ENCODE peak calls at places on chromosome 9, in five cellular contexts. S is A549, D is endothelial cell of umbilical vein, P is H1, A is HepG2. W is an unnamed sample.

GRCh38 chr9:5838884-5839571 is 6.1 kb upstream of the ERMP1 start:
- DNase-seq in S (peak), D (peak), P (no peak), A (peak), W (no peak)

GRCh38 chr9:134643306-134643705 is 1.7 kb downstream of the COL5A1 start:
- DNase-seq in S (no peak), D (peak), P (no peak), A (no peak), W (no peak)

GRCh38 chr9:133788819-133789733 is 50.9 kb upstream of the SARDH start:
- DNase-seq in S (no peak), D (peak), P (no peak), A (peak), W (no peak)

GRCh38 chr9:41229408-41230401 is 40.6 kb upstream of the ZNG1F start:
- DNase-seq in S (no peak), D (peak), P (no peak), A (peak), W (peak)

GRCh38 chr9:4423207-4423610 is 67.1 kb upstream of the SLC1A1 start:
- DNase-seq in S (no peak), D (no peak), P (no peak), A (no peak), W (peak)

GRCh38 chr9:85208666-85209065 is 533.1 kb downstream of the AGTPBP1 start:
- DNase-seq in S (no peak), D (no peak), P (no peak), A (no peak), W (no peak)

GRCh38 chr9:32832354-32832753 is 49.0 kb downstream of the TMEM215 start:
- DNase-seq in S (no peak), D (no peak), P (no peak), A (no peak), W (no peak)

GRCh38 chr9:124011460-124012301 is at the start of gene LHX2:
- DNase-seq in S (peak), D (peak), P (peak), A (no peak), W (peak)

GRCh38 chr9:35651964-35652828 is 1.5 kb upstream of the SIT1 start:
- DNase-seq in S (no peak), D (no peak), P (no peak), A (peak), W (no peak)

GRCh38 chr9:130835441-130836298 is 616 bp downstream of the ABL1 start:
- DNase-seq in S (peak), D (peak), P (no peak), A (no peak), W (peak)

GRCh38 chr9:87682085-87682484 is 43.8 kb upstream of the CTSL start:
- DNase-seq in S (no peak), D (no peak), P (no peak), A (no peak), W (no peak)

GRCh38 chr9:15377625-15378252 is 44.9 kb upstream of the SNAPC3 start:
- DNase-seq in S (no peak), D (no peak), P (no peak), A (no peak), W (no peak)

GRCh38 chr9:120904061-120904998 is 22.3 kb downstream of the TRAF1 start:
- DNase-seq in S (no peak), D (no peak), P (no peak), A (no peak), W (no peak)

GRCh38 chr9:124187311-124187710 is 70.4 kb upstream of the NEK6 start:
- DNase-seq in S (no peak), D (no peak), P (no peak), A (no peak), W (no peak)

GRCh38 chr9:92709954-92710353 is 40.0 kb upstream of the IPPK start:
- DNase-seq in S (no peak), D (no peak), P (no peak), A (no peak), W (no peak)

GRCh38 chr9:14438232-14438966 is 124.5 kb upstream of the NFIB start:
- DNase-seq in S (no peak), D (no peak), P (no peak), A (no peak), W (no peak)

DNA sequence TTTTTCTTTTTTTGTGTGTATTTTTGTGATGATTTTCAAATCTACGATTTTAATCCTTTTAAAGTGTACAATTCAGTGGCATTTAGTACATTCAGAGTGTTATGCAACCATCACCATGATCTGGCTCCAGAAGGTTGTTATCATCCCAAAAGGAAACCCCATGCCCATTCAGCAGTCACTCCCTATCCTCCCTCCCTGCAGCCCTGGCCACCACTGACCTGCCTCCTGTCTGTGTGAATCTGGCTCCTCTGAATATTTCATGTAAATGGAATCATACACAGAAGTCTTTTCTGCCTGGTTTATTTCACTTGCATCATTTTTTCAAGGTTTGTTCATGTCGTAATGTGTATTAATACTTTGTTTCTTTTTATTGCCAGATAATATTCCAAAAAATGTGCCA is 32.5 kb downstream of the HABP4 start:
- DNase-seq in S (no peak), D (no peak), P (no peak), A (no peak), W (no peak)
- TF ChIP-seq JUN in S (no peak), D (no peak), P (no peak), A (no peak), W (no peak)

DNA sequence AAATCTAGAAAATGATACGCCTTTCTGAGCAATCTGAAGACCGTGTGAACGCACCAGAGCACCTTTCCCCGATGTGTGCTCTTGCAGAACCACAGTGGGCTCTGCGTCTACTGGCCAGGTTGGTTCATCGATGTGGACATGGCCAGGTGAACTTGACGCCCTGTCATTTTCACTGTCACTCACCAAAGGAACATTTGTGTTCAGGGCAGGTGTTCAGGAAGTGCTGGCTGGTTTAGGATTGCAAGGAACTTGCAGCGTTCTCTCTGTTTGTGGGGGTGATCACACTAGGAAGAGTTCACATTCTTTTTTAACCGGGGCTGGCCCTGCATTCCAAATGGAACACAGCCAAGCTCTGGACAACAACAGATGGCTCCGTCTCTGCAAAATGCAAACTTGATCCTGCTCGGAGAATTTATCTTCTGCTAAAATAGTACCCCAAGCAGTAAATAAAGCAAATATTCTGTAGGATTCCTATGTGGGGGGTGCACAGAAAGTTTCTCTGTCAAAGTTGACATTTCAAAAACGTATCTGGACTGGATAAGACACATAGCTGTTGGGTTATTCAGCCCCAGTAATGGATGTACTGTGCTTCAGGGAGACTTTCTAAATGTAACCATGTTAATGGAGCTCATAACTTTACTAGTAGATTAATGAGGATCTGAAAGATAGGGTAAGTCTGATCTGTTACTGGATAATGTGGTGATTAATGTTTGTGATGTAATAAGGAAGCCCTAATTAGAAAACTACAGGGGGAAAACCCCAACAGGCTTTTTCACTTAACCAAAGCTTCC is 45.7 kb upstream of the FANCC start:
- DNase-seq in S (no peak), D (no peak), P (no peak), A (no peak), W (no peak)
- TF ChIP-seq JUN in S (no peak), D (no peak), P (no peak), A (no peak), W (no peak)

DNA sequence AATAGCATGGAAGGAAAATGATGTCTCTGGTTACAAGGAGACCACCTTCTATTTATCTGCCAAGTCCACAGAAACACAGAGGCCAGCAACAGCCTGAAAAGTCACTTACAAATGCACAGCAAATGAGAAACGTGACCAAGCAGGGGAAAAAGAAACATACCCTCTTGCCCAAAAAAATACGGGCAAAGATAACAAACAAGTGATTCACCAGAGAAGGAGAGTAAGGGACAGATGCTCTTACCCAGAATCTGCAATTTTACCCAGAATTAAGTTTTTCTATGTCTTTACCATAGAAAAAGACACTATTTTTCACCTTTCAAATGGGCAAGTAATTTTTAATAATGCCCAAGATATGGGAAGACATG is 28.1 kb downstream of the CAMSAP1 start:
- DNase-seq in S (no peak), D (no peak), P (no peak), A (no peak), W (no peak)
- TF ChIP-seq JUN in S (no peak), D (no peak), P (no peak), A (no peak), W (no peak)

GRCh38 chr9:98249774-98250173 is 5.7 kb downstream of the TBC1D2 start:
- DNase-seq in S (no peak), D (no peak), P (no peak), A (no peak), W (no peak)

GRCh38 chr9:98251554-98251953 is 3.9 kb downstream of the TBC1D2 start:
- DNase-seq in S (peak), D (peak), P (no peak), A (no peak), W (no peak)

GRCh38 chr9:98247826-98248657 is 7.4 kb downstream of the TBC1D2 start:
- DNase-seq in S (no peak), D (no peak), P (no peak), A (no peak), W (no peak)

GRCh38 chr9:98253563-98253962 is 1.9 kb downstream of the TBC1D2 start:
- DNase-seq in S (no peak), D (no peak), P (no peak), A (no peak), W (no peak)

GRCh38 chr9:98248737-98249474 is 6.5 kb downstream of the TBC1D2 start:
- DNase-seq in S (no peak), D (peak), P (no peak), A (no peak), W (no peak)
- TF ChIP-seq JUN in S (peak), D (no peak), P (no peak), A (no peak), W (no peak)